ENCODE peak calls at places on chromosomes 16 and 17, in ten cellular contexts. O is AG04450; D is tibial artery; K is Peyer's patch; S is WERI-Rb-1; W is SK-N-SH; C is esophagus squamous epithelium; G is CD8-positive, alpha-beta T cell; R is neural progenitor cell; L is stomach. A is an unnamed sample.

GRCh38 chr17:61635913-61636432 is 45.0 kb upstream of the NACA2 start:
- DNase-seq in O (peak; percentile 29), D (no peak), K (no peak), S (peak; percentile 72), W (peak; percentile 28), C (no peak), G (peak; percentile 30), R (peak; percentile 55), L (peak; percentile 50), A (peak; percentile 16)

GRCh38 chr17:4293572-4293971 is 29.8 kb upstream of the ANKFY1 start:
- DNase-seq in O (no peak), D (no peak), K (no peak), S (no peak), W (no peak), C (no peak), G (no peak), R (no peak), L (no peak), A (no peak)

GRCh38 chr16:56860226-56861020 is 4.6 kb upstream of the SLC12A3 start:
- DNase-seq in O (no peak), D (no peak), K (no peak), S (no peak), W (no peak), C (no peak), G (peak; percentile 17), R (no peak), L (no peak), A (no peak)

GRCh38 chr16:16073884-16074781 is 124.7 kb downstream of the ABCC1 start:
- DNase-seq in O (peak; percentile 81), D (no peak), K (no peak), S (no peak), W (no peak), C (no peak), G (no peak), R (peak; percentile 62), L (peak; percentile 34), A (no peak)

GRCh38 chr17:10837987-10838386 is at the start of gene PIRT:
- DNase-seq in O (no peak), D (no peak), K (no peak), S (no peak), W (no peak), C (no peak), G (no peak), R (no peak), L (no peak), A (no peak)

GRCh38 chr17:79298801-79299200 is 224.2 kb downstream of the ENGASE start:
- DNase-seq in O (no peak), D (no peak), K (no peak), S (no peak), W (no peak), C (no peak), G (no peak), R (no peak), L (no peak), A (no peak)

GRCh38 chr16:64051826-64052225 is 1070.0 kb downstream of the CDH11 start:
- DNase-seq in O (no peak), D (no peak), K (no peak), S (no peak), W (no peak), C (no peak), G (no peak), R (peak; percentile 42), L (no peak), A (no peak)

GRCh38 chr17:48294989-48295892 is 134.8 kb downstream of the SKAP1 start:
- DNase-seq in O (no peak), D (no peak), K (no peak), S (no peak), W (no peak), C (no peak), G (no peak), R (no peak), L (no peak), A (no peak)

GRCh38 chr17:37219876-37220608 is 155.7 kb upstream of the C17orf78 start:
- DNase-seq in O (no peak), D (no peak), K (no peak), S (no peak), W (no peak), C (no peak), G (no peak), R (peak; percentile 28), L (no peak), A (no peak)

GRCh38 chr17:37218849-37219248 is 156.9 kb upstream of the C17orf78 start:
- DNase-seq in O (no peak), D (no peak), K (no peak), S (no peak), W (no peak), C (no peak), G (no peak), R (no peak), L (no peak), A (no peak)

GRCh38 chr17:37221865-37222264 is 153.9 kb upstream of the C17orf78 start:
- DNase-seq in O (no peak), D (no peak), K (no peak), S (no peak), W (no peak), C (no peak), G (no peak), R (no peak), L (no peak), A (no peak)

GRCh38 chr17:37225458-37225857 is 150.3 kb upstream of the C17orf78 start:
- DNase-seq in O (no peak), D (no peak), K (no peak), S (no peak), W (no peak), C (no peak), G (no peak), R (peak; percentile 72), L (no peak), A (no peak)

GRCh38 chr17:37220609-37220953 is 155.2 kb upstream of the C17orf78 start:
- DNase-seq in O (peak; percentile 16), D (no peak), K (no peak), S (peak; percentile 18), W (peak; percentile 45), C (no peak), G (no peak), R (peak; percentile 57), L (no peak), A (no peak)
- TF ChIP-seq CTCF in O (peak; percentile 74), D (no peak), K (peak; percentile 40), S (peak; percentile 46), W (peak; percentile 75), C (no peak), G (no peak), R (peak; percentile 65), L (no peak), A (no peak)

GRCh38 chr17:14775761-14776492 is 475.0 kb downstream of the HS3ST3B1 start:
- DNase-seq in O (no peak), D (no peak), K (no peak), S (no peak), W (no peak), C (no peak), G (no peak), R (no peak), L (no peak), A (no peak)
- H3K27ac ChIP-seq in O (no peak overlapping the region), D (no peak overlapping the region), K (no peak overlapping the region), S (no peak overlapping the region), W (no peak overlapping the region), C (no peak overlapping the region), G (no peak overlapping the region), R (no peak overlapping the region), L (no peak overlapping the region), A (peak overlapping the region; percentile 48)

GRCh38 chr17:78122991-78123249 is 5.6 kb downstream of the TMC6 start:
- DNase-seq in O (no peak), D (no peak), K (no peak), S (no peak), W (no peak), C (no peak), G (no peak), R (no peak), L (no peak), A (no peak)

GRCh38 chr17:78122221-78122990 is 6.1 kb downstream of the TMC6 start:
- DNase-seq in O (no peak), D (no peak), K (no peak), S (no peak), W (no peak), C (no peak), G (no peak), R (no peak), L (no peak), A (no peak)

GRCh38 chr17:78121801-78122220 is 6.7 kb downstream of the TMC6 start:
- DNase-seq in O (no peak), D (no peak), K (no peak), S (no peak), W (no peak), C (no peak), G (no peak), R (no peak), L (no peak), A (no peak)

GRCh38 chr17:78120537-78120936 is 8.0 kb downstream of the TMC6 start:
- DNase-seq in O (no peak), D (no peak), K (no peak), S (no peak), W (no peak), C (no peak), G (no peak), R (no peak), L (no peak), A (no peak)

DNA sequence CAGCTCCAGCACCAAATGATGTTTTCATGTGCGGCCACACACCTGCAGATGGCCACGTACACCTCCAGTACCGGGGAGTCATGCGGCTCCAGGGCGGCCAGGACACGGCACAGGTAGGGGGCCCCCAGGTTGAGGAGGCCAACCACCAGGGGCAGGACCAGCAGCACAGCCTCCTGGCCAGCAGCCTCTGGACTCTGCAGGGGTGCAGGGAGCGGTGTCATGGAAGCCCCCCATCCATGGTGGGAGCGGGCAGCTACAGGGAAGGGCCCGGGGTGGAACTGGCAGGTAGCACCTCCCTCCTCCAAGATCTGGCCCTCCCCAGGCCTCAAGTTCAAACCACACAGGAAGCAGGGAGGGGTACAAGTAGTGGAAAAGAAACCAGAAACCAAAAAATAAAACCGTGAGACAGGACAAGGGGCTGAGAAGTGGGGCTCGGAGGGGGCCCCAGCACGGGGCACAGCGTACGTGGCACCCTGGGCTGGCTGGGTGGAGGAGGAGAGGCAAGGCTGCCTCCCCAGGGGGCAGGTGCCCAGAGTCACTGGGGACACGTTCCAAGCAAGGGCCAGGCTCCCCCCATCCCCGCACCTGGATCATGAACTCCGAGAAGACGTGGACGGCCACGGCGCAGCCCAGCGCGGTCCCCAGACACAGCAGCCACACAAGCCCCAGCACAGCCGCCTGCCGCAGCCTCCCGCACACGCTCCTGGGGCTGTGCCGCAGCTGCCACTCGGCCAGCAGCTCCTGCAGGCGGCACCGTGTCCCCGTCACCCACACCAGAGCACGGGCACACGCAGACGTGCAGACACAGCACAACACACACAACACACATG is 7.4 kb downstream of the TMC6 start:
- DNase-seq in O (no peak), D (no peak), K (no peak), S (no peak), W (no peak), C (no peak), G (no peak), R (no peak), L (no peak), A (no peak)
- TF ChIP-seq CTCF in O (no peak), D (no peak), K (no peak), S (no peak), W (no peak), C (no peak), G (no peak), R (no peak), L (no peak), A (no peak)

DNA sequence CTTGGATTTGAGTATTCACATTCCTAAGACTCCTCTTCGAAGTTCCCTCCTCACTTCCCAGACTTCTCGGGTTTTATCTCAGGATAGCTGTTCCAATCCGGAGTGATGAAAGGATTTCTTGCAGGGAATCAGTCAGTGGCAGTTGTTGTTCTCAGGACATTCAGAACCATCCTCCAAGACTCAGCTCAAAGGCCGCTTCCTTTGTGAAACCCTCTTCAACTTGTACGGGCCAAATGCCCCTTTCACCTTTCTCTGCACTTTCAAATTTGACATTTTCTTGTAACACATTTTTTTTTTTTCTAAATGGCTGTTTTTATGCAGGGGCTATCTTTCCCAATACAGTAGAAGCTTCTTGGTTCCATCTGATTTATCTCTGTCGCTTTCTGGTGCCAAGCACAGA is 268.8 kb upstream of the ASIC2 start:
- DNase-seq in O (no peak), D (no peak), K (no peak), S (no peak), W (no peak), C (no peak), G (no peak), R (no peak), L (no peak), A (no peak)
- H3K27ac ChIP-seq in O (no peak overlapping the region), D (no peak overlapping the region), K (no peak overlapping the region), S (no peak overlapping the region), W (peak overlapping the region; percentile 97), C (no peak overlapping the region), G (no peak overlapping the region), R (no peak overlapping the region), L (no peak overlapping the region), A (no peak overlapping the region)

A was measured in RWPE1.